ENCODE peak calls at places on chromosomes 11 and 22, in six cellular contexts. Q, E, T, B, X and P are unnamed samples.

GRCh38 chr11:105673089-105673488 is 63.2 kb downstream of the GRIA4 start:
- DNase-seq in Q (peak), E (peak), T (no peak), B (no peak), X (peak), P (no peak)

GRCh38 chr11:120191058-120191457 is 19.8 kb upstream of the OAF start:
- DNase-seq in Q (no peak), E (no peak), T (no peak), B (no peak), X (no peak), P (no peak)

GRCh38 chr22:44292007-44292370 is 20.8 kb downstream of the SHISAL1 start:
- DNase-seq in Q (no peak), E (peak), T (no peak), B (no peak), X (no peak), P (no peak)

GRCh38 chr11:119065369-119065768 is 2.2 kb upstream of the VPS11 start:
- DNase-seq in Q (peak), E (peak), T (no peak), B (peak), X (peak), P (no peak)

GRCh38 chr11:8775341-8776133 is 92.9 kb downstream of the RPL27A start:
- DNase-seq in Q (no peak), E (no peak), T (no peak), B (no peak), X (no peak), P (no peak)

GRCh38 chr11:120877746-120878365 is 146.0 kb upstream of the TBCEL start:
- DNase-seq in Q (no peak), E (no peak), T (no peak), B (no peak), X (no peak), P (no peak)

GRCh38 chr11:62566247-62566646 is 7.4 kb downstream of the EEF1G start:
- DNase-seq in Q (no peak), E (no peak), T (no peak), B (no peak), X (no peak), P (no peak)

GRCh38 chr22:25393121-25393805 is 171.2 kb upstream of the GRK3 start:
- DNase-seq in Q (no peak), E (no peak), T (no peak), B (no peak), X (no peak), P (no peak)

GRCh38 chr11:11243790-11244469 is 109.1 kb downstream of the CSNK2A3 start:
- DNase-seq in Q (peak), E (peak), T (no peak), B (peak), X (no peak), P (no peak)

GRCh38 chr11:61273151-61274078 is 21.7 kb downstream of the VWCE start:
- DNase-seq in Q (no peak), E (no peak), T (no peak), B (no peak), X (no peak), P (no peak)

DNA sequence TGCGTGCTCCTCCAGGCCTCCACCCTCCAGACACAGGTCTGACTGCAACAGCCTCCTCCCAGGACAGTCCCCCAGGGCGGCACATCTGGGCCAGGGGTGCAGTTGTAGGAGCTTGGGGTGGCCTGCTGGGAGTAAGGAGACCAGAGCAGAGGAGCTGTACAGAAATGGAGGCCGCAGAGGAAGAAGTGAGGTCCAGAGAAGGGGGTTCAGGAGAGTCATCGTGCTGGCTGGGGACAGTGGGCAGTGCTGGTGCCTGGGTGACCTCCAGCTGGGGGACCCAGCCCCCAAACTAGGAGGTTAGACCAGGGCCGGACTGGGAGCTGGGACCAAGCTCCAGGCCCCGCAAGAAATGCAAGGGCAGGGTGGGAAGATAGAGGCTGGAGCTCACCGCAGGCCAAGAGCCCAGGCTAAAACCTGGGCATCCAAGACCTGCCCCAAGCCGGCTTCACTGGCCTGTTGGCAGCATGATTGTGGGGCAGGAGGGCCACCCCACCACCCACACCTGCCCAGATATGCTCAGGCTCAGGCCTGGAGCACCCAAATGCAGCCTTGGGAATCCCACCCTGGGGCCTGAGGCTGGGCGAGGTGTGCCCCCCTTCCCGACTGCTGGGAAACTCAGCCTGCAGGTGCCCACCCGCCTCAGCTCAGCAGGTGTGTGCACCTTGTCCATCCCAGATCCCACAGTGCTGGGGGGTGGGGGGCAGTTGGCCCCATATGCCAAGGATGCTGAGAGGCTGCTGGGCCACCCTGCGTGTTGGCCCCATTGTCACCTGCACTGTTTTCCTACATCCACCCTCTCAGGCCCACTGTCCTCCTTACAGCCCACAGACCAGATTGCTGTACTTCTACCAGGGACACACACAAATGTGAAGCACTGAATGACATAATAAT is 96.9 kb downstream of the MORC2 start:
- DNase-seq in Q (no peak), E (no peak), T (no peak), B (peak), X (no peak), P (no peak)
- TF ChIP-seq REST in Q (no peak), E (no peak), T (no peak), B (no peak), X (no peak), P (no peak)

GRCh38 chr22:36397767-36398093 is 10.0 kb upstream of the MYH9 start:
- DNase-seq in Q (no peak), E (no peak), T (no peak), B (no peak), X (no peak), P (no peak)
- TF ChIP-seq REST in Q (no peak), E (no peak), T (no peak), B (no peak), X (no peak), P (no peak)

GRCh38 chr11:64845125-64845735 is 777 bp upstream of the CDC42BPG start:
- DNase-seq in Q (peak), E (no peak), T (no peak), B (no peak), X (no peak), P (no peak)

GRCh38 chr11:64844330-64845124 is at the start of gene CDC42BPG:
- DNase-seq in Q (peak), E (peak), T (peak), B (peak), X (peak), P (no peak)

GRCh38 chr11:64848214-64848778 is 3.8 kb upstream of the CDC42BPG start:
- DNase-seq in Q (no peak), E (no peak), T (no peak), B (no peak), X (no peak), P (no peak)

GRCh38 chr11:64848779-64849599 is 4.5 kb upstream of the CDC42BPG start:
- DNase-seq in Q (no peak), E (peak), T (no peak), B (no peak), X (no peak), P (no peak)

GRCh38 chr11:64846998-64847666 is 2.7 kb upstream of the CDC42BPG start:
- DNase-seq in Q (peak), E (peak), T (peak), B (peak), X (peak), P (peak)
- TF ChIP-seq REST in Q (peak), E (no peak), T (no peak), B (no peak), X (no peak), P (peak)

DNA sequence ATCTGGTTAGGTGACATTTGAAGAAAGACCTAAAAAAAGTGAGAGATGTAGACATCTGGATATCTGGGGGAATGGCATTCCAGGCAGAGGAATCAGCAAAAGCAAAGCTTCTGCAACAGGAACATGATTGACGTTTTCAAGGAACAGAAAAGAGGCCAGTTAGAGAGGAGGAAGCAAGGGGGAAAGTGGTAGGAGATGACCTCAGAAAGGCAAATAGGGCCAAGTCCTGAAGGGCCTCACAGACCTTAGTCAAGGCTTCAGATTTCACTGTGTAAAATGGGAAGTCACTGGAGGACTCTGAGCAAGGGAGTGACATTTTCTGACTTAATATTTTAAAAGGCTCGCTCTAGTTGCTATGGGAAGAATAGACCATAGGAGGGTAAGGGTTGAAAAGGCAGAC is 9.7 kb downstream of the DEUP1 start:
- DNase-seq in Q (no peak), E (no peak), T (no peak), B (no peak), X (no peak), P (no peak)
- TF ChIP-seq REST in Q (no peak), E (no peak), T (no peak), B (no peak), X (no peak), P (no peak)